ENCODE peak calls at places on chromosome 6, in eight cellular contexts. One of them, this sample, is unnamed.

GRCh38 chr6:71929047-71929446 is 42.7 kb downstream of the RIMS1 start:
- DNase-seq in retina: no peak
- DNase-seq in osteocyte: no peak
- DNase-seq in iris pigment epithelial cell: no peak
- DNase-seq in T-helper 9 cell: no peak
- DNase-seq in activated CD4-positive, CD25-positive, alpha-beta regulatory T cell: no peak
- DNase-seq in anterior cingulate cortex: no peak
- DNase-seq in astrocyte of the cerebellum: no peak
- DNase-seq in this sample: no peak

GRCh38 chr6:100905067-100905466 is 23.9 kb upstream of the ASCC3 start:
- DNase-seq in activated CD4-positive, CD25-positive, alpha-beta regulatory T cell: no peak
- DNase-seq in iris pigment epithelial cell: no peak
- DNase-seq in astrocyte of the cerebellum: no peak
- DNase-seq in anterior cingulate cortex: no peak
- DNase-seq in retina: no peak
- DNase-seq in osteocyte: no peak
- DNase-seq in T-helper 9 cell: no peak
- DNase-seq in this sample: no peak

GRCh38 chr6:35265523-35265922 is 6.0 kb downstream of the ZNF76 start:
- DNase-seq in T-helper 9 cell: no peak
- DNase-seq in osteocyte: no peak
- DNase-seq in anterior cingulate cortex: no peak
- DNase-seq in astrocyte of the cerebellum: no peak
- DNase-seq in retina: no peak
- DNase-seq in iris pigment epithelial cell: no peak
- DNase-seq in activated CD4-positive, CD25-positive, alpha-beta regulatory T cell: no peak
- DNase-seq in this sample: no peak

GRCh38 chr6:125753218-125753936 is 3.9 kb downstream of the HEY2 start:
- DNase-seq in retina: no peak
- DNase-seq in anterior cingulate cortex: no peak
- DNase-seq in iris pigment epithelial cell: peak
- DNase-seq in astrocyte of the cerebellum: peak
- DNase-seq in T-helper 9 cell: no peak
- DNase-seq in activated CD4-positive, CD25-positive, alpha-beta regulatory T cell: no peak
- DNase-seq in osteocyte: no peak
- DNase-seq in this sample: no peak

GRCh38 chr6:143450453-143451362 is at the start of the genes ADAT2 and PEX3:
- DNase-seq in iris pigment epithelial cell: peak
- DNase-seq in retina: peak
- DNase-seq in astrocyte of the cerebellum: peak
- DNase-seq in activated CD4-positive, CD25-positive, alpha-beta regulatory T cell: peak
- DNase-seq in T-helper 9 cell: peak
- DNase-seq in anterior cingulate cortex: peak
- DNase-seq in osteocyte: peak
- DNase-seq in this sample: peak

GRCh38 chr6:33716379-33716778 is 4.9 kb upstream of the UQCC2 start:
- DNase-seq in osteocyte: no peak
- DNase-seq in anterior cingulate cortex: no peak
- DNase-seq in astrocyte of the cerebellum: no peak
- DNase-seq in iris pigment epithelial cell: no peak
- DNase-seq in retina: no peak
- DNase-seq in activated CD4-positive, CD25-positive, alpha-beta regulatory T cell: no peak
- DNase-seq in T-helper 9 cell: no peak
- DNase-seq in this sample: no peak

GRCh38 chr6:82371799-82372508 is 8.3 kb downstream of the TPBG start:
- DNase-seq in activated CD4-positive, CD25-positive, alpha-beta regulatory T cell: no peak
- DNase-seq in astrocyte of the cerebellum: no peak
- DNase-seq in T-helper 9 cell: no peak
- DNase-seq in retina: no peak
- DNase-seq in iris pigment epithelial cell: peak
- DNase-seq in osteocyte: no peak
- DNase-seq in anterior cingulate cortex: no peak
- DNase-seq in this sample: no peak

GRCh38 chr6:146041282-146041681 is 12.4 kb downstream of the GRM1 start:
- DNase-seq in astrocyte of the cerebellum: peak
- DNase-seq in activated CD4-positive, CD25-positive, alpha-beta regulatory T cell: no peak
- DNase-seq in retina: no peak
- DNase-seq in osteocyte: no peak
- DNase-seq in anterior cingulate cortex: no peak
- DNase-seq in iris pigment epithelial cell: peak
- DNase-seq in T-helper 9 cell: no peak
- DNase-seq in this sample: no peak

GRCh38 chr6:89984926-89985743 is 90.9 kb downstream of the GJA10 start:
- DNase-seq in T-helper 9 cell: no peak
- DNase-seq in osteocyte: no peak
- DNase-seq in anterior cingulate cortex: peak
- DNase-seq in retina: peak
- DNase-seq in activated CD4-positive, CD25-positive, alpha-beta regulatory T cell: no peak
- DNase-seq in iris pigment epithelial cell: peak
- DNase-seq in astrocyte of the cerebellum: peak
- DNase-seq in this sample: no peak

GRCh38 chr6:134750669-134751068 is 199.2 kb downstream of the ALDH8A1 start:
- DNase-seq in osteocyte: no peak
- DNase-seq in anterior cingulate cortex: no peak
- DNase-seq in astrocyte of the cerebellum: peak
- DNase-seq in iris pigment epithelial cell: peak
- DNase-seq in retina: no peak
- DNase-seq in T-helper 9 cell: no peak
- DNase-seq in activated CD4-positive, CD25-positive, alpha-beta regulatory T cell: no peak
- DNase-seq in this sample: no peak

GRCh38 chr6:44431118-44431725 is 43.7 kb downstream of the CDC5L start:
- DNase-seq in activated CD4-positive, CD25-positive, alpha-beta regulatory T cell: no peak
- DNase-seq in iris pigment epithelial cell: peak
- DNase-seq in astrocyte of the cerebellum: peak
- DNase-seq in anterior cingulate cortex: no peak
- DNase-seq in T-helper 9 cell: peak
- DNase-seq in retina: peak
- DNase-seq in osteocyte: no peak
- DNase-seq in this sample: no peak

GRCh38 chr6:134161036-134161435 is 108.6 kb upstream of the SLC2A12 start:
- DNase-seq in osteocyte: no peak
- DNase-seq in T-helper 9 cell: no peak
- DNase-seq in anterior cingulate cortex: no peak
- DNase-seq in iris pigment epithelial cell: peak
- DNase-seq in retina: no peak
- DNase-seq in activated CD4-positive, CD25-positive, alpha-beta regulatory T cell: no peak
- DNase-seq in astrocyte of the cerebellum: no peak
- DNase-seq in this sample: no peak

GRCh38 chr6:36598326-36598725 is 4.2 kb downstream of the SRSF3 start:
- DNase-seq in anterior cingulate cortex: no peak
- DNase-seq in retina: no peak
- DNase-seq in T-helper 9 cell: no peak
- DNase-seq in astrocyte of the cerebellum: no peak
- DNase-seq in osteocyte: no peak
- DNase-seq in activated CD4-positive, CD25-positive, alpha-beta regulatory T cell: no peak
- DNase-seq in iris pigment epithelial cell: no peak
- DNase-seq in this sample: no peak

GRCh38 chr6:111666812-111667211 is 61.1 kb upstream of the TRAF3IP2 start:
- DNase-seq in retina: no peak
- DNase-seq in iris pigment epithelial cell: peak
- DNase-seq in activated CD4-positive, CD25-positive, alpha-beta regulatory T cell: no peak
- DNase-seq in anterior cingulate cortex: no peak
- DNase-seq in astrocyte of the cerebellum: no peak
- DNase-seq in T-helper 9 cell: no peak
- DNase-seq in osteocyte: no peak
- DNase-seq in this sample: no peak

GRCh38 chr6:81969814-81970213 is 217.3 kb upstream of the TENT5A start:
- DNase-seq in iris pigment epithelial cell: no peak
- DNase-seq in activated CD4-positive, CD25-positive, alpha-beta regulatory T cell: no peak
- DNase-seq in astrocyte of the cerebellum: no peak
- DNase-seq in anterior cingulate cortex: no peak
- DNase-seq in T-helper 9 cell: no peak
- DNase-seq in retina: no peak
- DNase-seq in osteocyte: no peak
- DNase-seq in this sample: no peak

This sample was measured in NCI-H1048.